ENCODE peak calls at places on chromosomes 11 and 22, in four cellular contexts. L is cardiac muscle cell, K is astrocyte of the cerebellum, Q is endothelial cell. Z is an unnamed sample.

GRCh38 chr22:23035557-23036277 is 34.6 kb upstream of the GNAZ start:
- DNase-seq in L (no peak), K (no peak), Q (no peak), Z (no peak)

GRCh38 chr22:43173566-43173965 is 13.4 kb downstream of the TTLL12 start:
- DNase-seq in L (no peak), K (no peak), Q (no peak), Z (no peak)

GRCh38 chr11:112697371-112697770 is 263.8 kb upstream of the NCAM1 start:
- DNase-seq in L (peak), K (no peak), Q (no peak), Z (no peak)

GRCh38 chr11:131889146-131889577 is 518.7 kb downstream of the NTM start:
- DNase-seq in L (peak), K (peak), Q (no peak), Z (peak)

GRCh38 chr11:46912526-46913150 is 5.7 kb downstream of the LRP4 start:
- DNase-seq in L (peak), K (no peak), Q (peak), Z (no peak)

GRCh38 chr11:75532200-75532972 is 6.6 kb upstream of the GDPD5 start:
- DNase-seq in L (peak), K (peak), Q (peak), Z (no peak)

GRCh38 chr11:26905368-26905767 is 88.5 kb upstream of the FIBIN start:
- DNase-seq in L (no peak), K (no peak), Q (no peak), Z (no peak)

GRCh38 chr11:33500865-33501479 is 199.7 kb downstream of the C11orf91 start:
- DNase-seq in L (peak), K (peak), Q (peak), Z (no peak)

GRCh38 chr22:50114221-50114981 is 24.6 kb downstream of the MOV10L1 start:
- DNase-seq in L (peak), K (peak), Q (no peak), Z (peak)

GRCh38 chr11:94805994-94806393 is 37.8 kb downstream of the AMOTL1 start:
- DNase-seq in L (no peak), K (no peak), Q (no peak), Z (no peak)

GRCh38 chr11:129815596-129816461 is at the start of gene TMEM45B:
- DNase-seq in L (peak), K (no peak), Q (peak), Z (no peak)

GRCh38 chr11:6405039-6405667 is 13.7 kb downstream of the APBB1 start:
- DNase-seq in L (no peak), K (no peak), Q (no peak), Z (no peak)

GRCh38 chr11:59291228-59291627 is 67.5 kb upstream of the OR5AN1 start:
- DNase-seq in L (no peak), K (no peak), Q (no peak), Z (no peak)

GRCh38 chr22:19285831-19286230 is 5.7 kb downstream of the CLTCL1 start:
- DNase-seq in L (no peak), K (no peak), Q (no peak), Z (no peak)

GRCh38 chr11:102171101-102171500 is 60.9 kb downstream of the YAP1 start:
- DNase-seq in L (no peak), K (peak), Q (no peak), Z (no peak)

GRCh38 chr11:25734592-25735211 is 597.2 kb upstream of the ANO3 start:
- DNase-seq in L (peak), K (peak), Q (peak), Z (no peak)

GRCh38 chr22:26169312-26170111 is at the start of gene SEZ6L:
- DNase-seq in L (peak), K (no peak), Q (peak), Z (no peak)

GRCh38 chr11:116042125-116042524 is 537.9 kb upstream of the CADM1 start:
- DNase-seq in L (no peak), K (no peak), Q (no peak), Z (no peak)
- TF ChIP-seq CTCF in L (no peak), K (no peak), Q (no peak), Z (no peak)

DNA sequence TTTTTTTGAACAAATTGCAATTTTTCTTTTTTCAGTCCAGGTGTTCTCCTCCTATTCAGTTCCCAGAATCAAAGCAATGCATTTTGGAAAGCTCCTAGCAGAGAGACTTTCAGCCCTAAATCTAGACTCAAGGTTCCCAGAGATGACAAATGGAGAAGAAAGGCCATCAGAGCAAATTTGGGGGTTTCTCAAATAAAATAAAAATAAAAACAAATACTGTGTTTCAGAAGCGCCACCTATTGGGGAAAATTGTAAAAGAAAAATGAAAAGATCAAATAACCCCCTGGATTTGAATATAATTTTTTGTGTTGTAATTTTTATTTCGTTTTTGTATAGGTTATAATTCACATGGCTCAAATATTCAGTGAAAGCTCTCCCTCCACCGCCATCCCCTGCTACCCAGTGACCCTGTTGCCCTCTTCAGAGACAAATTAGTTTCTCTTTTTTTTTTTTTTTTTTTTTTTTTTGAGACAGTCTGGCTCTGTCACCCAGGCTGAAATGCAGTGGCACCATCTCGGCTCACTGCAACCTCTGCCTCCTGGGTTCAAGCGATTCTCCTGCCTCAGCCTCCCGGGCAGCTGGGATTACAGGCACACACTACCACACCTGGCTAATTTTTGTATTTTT is 6.2 kb upstream of the UBE4A start:
- DNase-seq in L (peak), K (no peak), Q (no peak), Z (no peak)
- TF ChIP-seq CTCF in L (peak), K (peak), Q (peak), Z (peak)

DNA sequence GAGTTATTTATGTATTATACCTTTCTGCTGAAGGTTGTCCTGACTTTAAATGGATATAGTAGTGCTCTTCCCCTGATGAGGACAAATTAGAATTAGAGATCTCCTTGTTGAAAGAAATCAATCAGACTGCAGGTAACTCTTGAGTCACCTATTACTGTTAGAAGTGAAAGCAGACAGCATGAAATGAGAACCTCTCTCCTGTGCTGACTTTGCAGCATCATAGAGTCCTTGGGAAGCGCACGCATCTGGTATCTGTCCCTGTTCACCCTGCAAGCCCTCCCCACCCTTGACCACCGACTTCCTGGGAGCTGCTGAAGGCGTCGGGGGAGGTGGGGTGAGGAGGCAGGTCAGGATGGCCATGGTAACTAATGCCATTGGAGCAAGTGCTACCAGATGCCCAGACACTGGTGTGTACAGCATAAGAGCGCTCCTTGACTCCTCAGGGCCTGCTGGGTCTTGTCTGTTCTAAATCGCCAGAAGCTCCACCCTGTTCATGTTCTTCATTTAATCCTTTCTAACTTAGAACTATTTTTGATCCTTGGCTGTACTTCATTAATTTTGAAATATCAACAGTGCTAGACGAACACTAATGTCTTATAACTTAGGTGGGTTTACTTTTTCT is 143.9 kb downstream of the WNT7B start:
- DNase-seq in L (no peak), K (no peak), Q (no peak), Z (no peak)
- TF ChIP-seq CTCF in L (no peak), K (no peak), Q (no peak), Z (no peak)

GRCh38 chr22:42154731-42155543 is 24.3 kb upstream of the CYP2D6 start:
- DNase-seq in L (no peak), K (no peak), Q (no peak), Z (no peak)

GRCh38 chr22:42152661-42153270 is 22.2 kb upstream of the CYP2D6 start:
- DNase-seq in L (no peak), K (no peak), Q (no peak), Z (no peak)

GRCh38 chr22:42154293-42154692 is 23.7 kb upstream of the CYP2D6 start:
- DNase-seq in L (no peak), K (no peak), Q (no peak), Z (no peak)

GRCh38 chr22:42150727-42151590 is 20.3 kb upstream of the CYP2D6 start:
- DNase-seq in L (no peak), K (no peak), Q (no peak), Z (no peak)

GRCh38 chr22:42151924-42152635 is 21.5 kb upstream of the CYP2D6 start:
- DNase-seq in L (no peak), K (no peak), Q (no peak), Z (no peak)
- TF ChIP-seq CTCF in L (no peak), K (no peak), Q (no peak), Z (no peak)

DNA sequence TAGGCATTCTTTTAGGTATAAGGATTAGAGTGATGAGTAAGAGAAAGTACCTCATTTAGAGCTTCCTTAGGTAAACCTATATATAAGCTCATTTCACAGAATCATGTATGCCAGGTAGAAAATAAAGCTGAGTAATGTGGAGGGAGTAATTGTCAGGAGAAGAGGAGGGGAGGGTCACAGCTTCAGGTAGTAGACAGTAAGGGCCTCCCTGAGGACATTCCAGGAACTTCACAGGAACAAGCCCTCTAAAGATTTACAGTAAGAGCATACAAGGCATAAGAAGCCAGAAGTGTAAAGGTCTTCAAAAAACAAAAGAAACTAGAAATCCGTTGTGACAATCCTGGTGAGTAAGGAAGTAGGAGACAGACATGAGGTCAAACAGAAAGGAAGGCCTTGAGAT is 57.6 kb downstream of the USP47 start:
- DNase-seq in L (no peak), K (no peak), Q (no peak), Z (no peak)
- TF ChIP-seq CTCF in L (no peak), K (no peak), Q (no peak), Z (no peak)